ENCODE peak calls at places on chromosome 9, in five cellular contexts. H, Z, F, W and G are unnamed samples.

GRCh38 chr9:76255781-76256455 is 138.3 kb downstream of the RFK start:
- DNase-seq in W (no peak), H (peak), Z (no peak), F (peak), G (no peak)

GRCh38 chr9:133968428-133968827 is 23.7 kb downstream of the VAV2 start:
- DNase-seq in F (no peak), Z (no peak), W (no peak), H (no peak), G (no peak)

GRCh38 chr9:16689352-16689938 is 181.0 kb downstream of the BNC2 start:
- DNase-seq in Z (no peak), H (no peak), F (no peak), W (no peak), G (no peak)

GRCh38 chr9:70043689-70044449 is at the start of gene MAMDC2:
- DNase-seq in Z (peak), F (no peak), W (peak), H (no peak), G (no peak)

GRCh38 chr9:14219865-14220655 is 93.9 kb downstream of the NFIB start:
- DNase-seq in H (no peak), W (no peak), F (no peak), Z (no peak), G (no peak)

GRCh38 chr9:19498015-19498414 is 89.2 kb downstream of the ACER2 start:
- DNase-seq in W (no peak), F (peak), H (no peak), Z (no peak), G (no peak)

GRCh38 chr9:123073991-123074422 is 40.5 kb downstream of the GPR21 start:
- DNase-seq in H (no peak), Z (no peak), W (no peak), F (peak), G (no peak)

GRCh38 chr9:129282308-129283211 is 104.5 kb upstream of the IER5L start:
- DNase-seq in H (no peak), Z (no peak), F (no peak), W (peak), G (no peak)

GRCh38 chr9:119667163-119667562 is 297.9 kb upstream of the BRINP1 start:
- DNase-seq in Z (no peak), H (peak), F (no peak), W (no peak), G (no peak)

GRCh38 chr9:126470251-126470993 is 143.3 kb upstream of the LMX1B start:
- DNase-seq in F (no peak), Z (no peak), H (no peak), W (no peak), G (no peak)